ENCODE peak calls at places on chromosomes 3 and 15, in six cellular contexts. P is adrenal gland, N is breast epithelium, Z is esophagus muscularis mucosa, D is body of pancreas, T is Peyer's patch. C is an unnamed sample.

GRCh38 chr3:196323723-196324122 is 5.7 kb upstream of the DYNLT2B start:
- DNase-seq in Z (no peak), T (no peak), N (no peak), D (no peak), P (no peak), C (no peak)

GRCh38 chr3:33211444-33211843 is 7.2 kb downstream of the SUSD5 start:
- DNase-seq in N (peak; percentile 56), T (no peak), P (peak; percentile 40), Z (no peak), D (no peak), C (no peak)

GRCh38 chr3:114697441-114697840 is 403.6 kb downstream of the TIGIT start:
- DNase-seq in D (no peak), Z (no peak), T (no peak), P (no peak), N (no peak), C (no peak)

GRCh38 chr3:58647661-58648141 is 18.9 kb downstream of the FAM3D start:
- DNase-seq in Z (no peak), N (no peak), T (no peak), P (no peak), D (peak; percentile 37), C (no peak)

GRCh38 chr3:162770556-162770955 is 1273.9 kb downstream of the OTOL1 start:
- DNase-seq in N (no peak), P (no peak), Z (no peak), D (no peak), T (no peak), C (no peak)

GRCh38 chr15:29708519-29708918 is 113.7 kb downstream of the TJP1 start:
- DNase-seq in D (no peak), T (no peak), P (no peak), Z (no peak), N (no peak), C (no peak)

GRCh38 chr3:155131104-155131503 is 51.0 kb downstream of the MME start:
- DNase-seq in P (no peak), D (no peak), N (no peak), T (peak; percentile 67), Z (no peak), C (no peak)

GRCh38 chr3:113150253-113150652 is 61.1 kb upstream of the BOC start:
- DNase-seq in N (no peak), D (no peak), P (no peak), T (no peak), Z (no peak), C (no peak)

GRCh38 chr3:197333901-197334639 is 35.7 kb upstream of the DLG1 start:
- DNase-seq in T (peak; percentile 10), N (no peak), P (no peak), Z (peak; percentile 17), D (no peak), C (no peak)

GRCh38 chr3:170699158-170700053 is 113.5 kb upstream of the SLC7A14 start:
- DNase-seq in N (no peak), D (no peak), T (no peak), P (no peak), Z (no peak), C (no peak)

GRCh38 chr3:180523040-180523439 is 78.9 kb upstream of the TTC14 start:
- DNase-seq in P (no peak), D (peak; percentile 41), Z (no peak), N (no peak), T (no peak), C (no peak)

GRCh38 chr3:113051827-113052226 is 61.0 kb downstream of the GTPBP8 start:
- DNase-seq in D (no peak), N (no peak), T (no peak), P (peak; percentile 16), Z (no peak), C (no peak)

GRCh38 chr3:126258670-126259069 is 78.3 kb upstream of the ALDH1L1 start:
- DNase-seq in N (no peak), D (no peak), P (no peak), T (peak; percentile 33), Z (peak; percentile 82), C (no peak)

GRCh38 chr3:126256256-126256655 is 75.9 kb upstream of the ALDH1L1 start:
- DNase-seq in Z (no peak), N (no peak), T (no peak), D (no peak), P (no peak), C (peak; percentile 26)

GRCh38 chr3:126257174-126257573 is 76.8 kb upstream of the ALDH1L1 start:
- DNase-seq in T (no peak), P (no peak), D (no peak), N (no peak), Z (no peak), C (peak; percentile 53)

GRCh38 chr3:126259411-126260391 is 79.3 kb upstream of the ALDH1L1 start:
- DNase-seq in Z (peak; percentile 92), D (peak; percentile 81), T (peak; percentile 50), P (peak; percentile 30), N (no peak), C (peak; percentile 76)

GRCh38 chr3:126257984-126258383 is 77.6 kb upstream of the ALDH1L1 start:
- DNase-seq in Z (no peak), D (no peak), N (no peak), T (no peak), P (no peak), C (no peak)
- H3K4me1 ChIP-seq in Z (peaks cover 11% of the 10 kb centered on the region), D (peaks cover 6% of the 10 kb centered on the region), N (no peaks in the 10 kb centered on the region), T (no peaks in the 10 kb centered on the region), P (no peaks in the 10 kb centered on the region), C (no peaks in the 10 kb centered on the region)

GRCh38 chr3:187952849-187953248 is 201.1 kb upstream of the LPP start:
- DNase-seq in P (no peak), T (no peak), N (no peak), Z (no peak), D (no peak), C (no peak)

GRCh38 chr3:187958432-187959003 is 195.4 kb upstream of the LPP start:
- DNase-seq in Z (no peak), N (no peak), P (no peak), D (no peak), T (peak; percentile 80), C (no peak)

GRCh38 chr3:187954486-187955075 is 199.4 kb upstream of the LPP start:
- DNase-seq in D (no peak), N (no peak), Z (no peak), T (no peak), P (no peak), C (no peak)

GRCh38 chr3:187957209-187957981 is 196.6 kb upstream of the LPP start:
- DNase-seq in P (no peak), N (no peak), D (no peak), T (peak; percentile 73), Z (no peak), C (no peak)

DNA sequence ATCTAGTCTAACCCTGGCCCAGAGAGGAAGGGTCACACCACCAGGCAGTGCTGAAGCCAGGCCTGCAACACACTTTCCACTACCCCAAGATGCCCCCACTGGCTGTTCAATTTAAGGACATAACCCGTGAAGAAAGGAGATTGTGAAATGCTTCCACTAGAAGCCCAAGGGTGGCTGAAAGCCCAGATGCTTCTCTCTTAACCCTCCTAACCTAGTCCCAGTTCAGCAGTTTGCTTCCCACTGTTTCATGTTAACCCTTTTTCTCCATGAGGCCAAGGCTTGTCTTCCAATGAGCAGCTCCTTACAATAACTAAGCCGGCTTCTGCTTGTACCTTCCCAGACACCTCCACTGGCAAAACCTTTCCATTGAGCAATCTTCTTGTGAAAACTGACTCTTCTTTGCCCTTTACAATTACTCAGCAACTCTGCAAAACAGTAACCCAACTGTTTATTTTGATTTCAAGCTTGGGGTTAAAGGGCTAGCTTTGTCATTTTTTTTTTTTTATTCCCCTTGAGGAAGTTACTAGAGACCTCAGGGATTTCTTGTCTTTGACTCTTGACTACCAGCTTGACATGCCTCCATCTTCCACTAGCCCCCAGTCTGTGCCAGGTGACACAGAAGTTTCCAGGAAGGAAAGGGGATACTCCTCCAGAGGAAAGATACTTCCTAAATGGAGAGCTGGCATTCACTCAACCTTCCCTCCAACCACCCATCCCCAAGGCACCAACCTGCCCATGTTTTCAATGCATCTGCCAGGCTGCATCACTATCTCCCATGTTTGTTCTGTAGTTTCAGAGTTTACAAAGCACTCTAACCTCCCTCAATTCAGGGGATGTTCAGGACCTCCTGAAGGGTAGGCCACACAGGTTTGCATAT is 198.6 kb upstream of the LPP start:
- DNase-seq in D (no peak), Z (no peak), T (peak; percentile 54), P (peak; percentile 54), N (no peak), C (no peak)
- H3K27ac ChIP-seq in D (no peak overlapping the region), Z (peak overlapping the region; percentile 38), T (peak overlapping the region; percentile 49), P (no peak overlapping the region), N (peak overlapping the region; percentile 78), C (no peak overlapping the region)

DNA sequence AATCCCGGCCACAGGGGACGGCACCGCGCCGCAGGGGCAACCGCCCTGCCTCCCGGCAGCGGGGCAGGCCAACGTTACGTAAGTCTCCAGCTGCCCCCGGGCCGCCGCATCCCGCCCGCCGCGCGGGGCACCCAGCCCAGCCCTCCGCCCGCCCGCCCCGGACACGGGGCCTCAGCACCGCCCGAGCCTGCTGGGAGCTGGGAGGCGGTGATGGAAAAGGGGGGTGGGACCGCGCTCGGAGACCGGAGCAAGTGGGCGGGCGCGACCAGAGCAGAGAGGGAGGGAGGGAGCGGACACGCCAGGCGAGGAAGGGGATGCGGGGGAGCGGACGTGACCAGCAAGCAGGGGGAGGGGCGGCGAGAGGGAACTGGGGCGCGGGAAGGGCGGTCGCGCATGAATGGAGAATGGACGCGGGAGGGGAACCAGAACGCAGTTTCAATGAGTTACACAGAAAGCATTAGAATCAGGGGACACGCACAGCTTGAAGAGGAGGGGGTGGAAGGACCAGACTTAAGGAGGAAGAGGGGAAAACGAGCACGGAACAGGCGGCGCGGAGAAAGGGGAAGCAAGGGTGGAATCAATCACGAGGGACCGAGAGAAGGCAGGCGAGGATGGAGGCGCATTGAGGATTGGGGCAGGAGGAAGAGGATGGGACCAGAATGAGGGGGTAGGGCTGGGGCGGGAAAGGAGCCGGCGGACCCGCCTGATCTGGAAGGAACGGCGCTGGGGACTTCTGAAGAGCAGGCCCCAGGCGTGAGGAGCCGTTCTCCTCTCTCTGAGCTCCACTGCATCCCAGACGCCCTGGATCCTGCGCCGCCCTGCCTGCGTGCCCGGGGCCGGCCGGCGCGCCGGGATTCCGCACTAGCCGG is 559 bp downstream of the PKM start:
- DNase-seq in P (peak; percentile 93), T (peak; percentile 92), N (peak; percentile 87), Z (peak; percentile 95), D (peak; percentile 76), C (peak; percentile 97)
- TF ChIP-seq POLR2A in P (peak; percentile 52), T (peak; percentile 33), N (peak; percentile 31), Z (peak; percentile 74), D (no peak), C (peak; percentile 76)

GRCh38 chr3:65993134-65993900 is 45.4 kb downstream of the MAGI1 start:
- DNase-seq in P (no peak), T (no peak), D (no peak), Z (no peak), N (no peak), C (no peak)

GRCh38 chr3:65992106-65992505 is 46.6 kb downstream of the MAGI1 start:
- DNase-seq in P (no peak), T (no peak), D (no peak), Z (no peak), N (no peak), C (no peak)

GRCh38 chr3:65996605-65997004 is 42.1 kb downstream of the MAGI1 start:
- DNase-seq in Z (no peak), N (no peak), D (peak; percentile 25), P (no peak), T (no peak), C (no peak)

GRCh38 chr3:65999606-66000005 is 39.1 kb downstream of the MAGI1 start:
- DNase-seq in P (no peak), D (no peak), N (no peak), T (no peak), Z (no peak), C (no peak)

DNA sequence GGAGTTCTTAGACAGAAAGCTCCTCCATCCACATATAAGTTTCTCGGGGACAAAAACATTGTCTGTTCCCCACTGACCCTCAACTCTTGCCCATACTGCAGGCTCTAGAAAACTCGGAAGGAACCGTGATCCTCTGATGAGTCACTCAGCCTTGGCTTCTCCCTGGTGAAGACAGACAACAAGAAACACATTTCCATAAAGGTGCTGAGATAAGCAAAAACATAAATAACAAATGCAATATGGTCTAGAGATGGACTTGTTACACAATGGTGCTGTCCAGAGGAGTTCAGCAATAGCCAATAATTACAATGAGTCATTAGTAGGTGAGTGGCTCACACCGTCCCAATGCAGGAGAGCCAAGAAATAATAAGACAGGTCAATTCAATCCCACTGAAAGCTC is 43.7 kb downstream of the MAGI1 start:
- DNase-seq in P (peak; percentile 28), Z (no peak), N (no peak), D (no peak), T (peak; percentile 49), C (no peak)
- H3K4me1 ChIP-seq in P (no peaks in the 10 kb centered on the region), Z (peaks cover 17% of the 10 kb centered on the region), N (peaks cover 4% of the 10 kb centered on the region), D (peaks cover 42% of the 10 kb centered on the region), T (no peaks in the 10 kb centered on the region), C (peaks cover 42% of the 10 kb centered on the region)